ENCODE peak calls at places on chromosomes 13 and 19, in six cellular contexts. Q, S, R, J, K and C are unnamed samples.
A peak's percentile ranks its signal among the peaks of the same experiment; 100 is the strongest.

GRCh38 chr19:30648321-30648720 is 276.1 kb downstream of the ZNF536 start:
- DNase-seq in J (no peak), R (no peak), K (no peak), Q (no peak), S (peak; percentile 48), C (peak; percentile 12)

GRCh38 chr19:46863818-46864629 is 3.2 kb downstream of the ARHGAP35 start:
- DNase-seq in J (no peak), S (no peak), Q (no peak), K (no peak), R (no peak), C (peak; percentile 11)

GRCh38 chr19:4208385-4209094 is 20.8 kb upstream of the EBI3 start:
- DNase-seq in R (no peak), S (no peak), J (no peak), Q (no peak), K (no peak), C (no peak)

GRCh38 chr13:28657784-28658538 is 969 bp upstream of the POMP start:
- DNase-seq in Q (no peak), S (no peak), K (no peak), R (no peak), J (no peak), C (no peak)

GRCh38 chr13:106213028-106213427 is 322.4 kb downstream of the EFNB2 start:
- DNase-seq in K (no peak), S (no peak), R (no peak), Q (no peak), J (no peak), C (no peak)

GRCh38 chr13:96700657-96701056 is 293.6 kb downstream of the OXGR1 start:
- DNase-seq in S (no peak), R (no peak), J (no peak), Q (no peak), K (no peak), C (no peak)

GRCh38 chr19:2252481-2253105 is 3.5 kb downstream of the AMH start:
- DNase-seq in Q (no peak), S (no peak), K (peak; percentile 13), J (peak; percentile 50), R (no peak), C (no peak)

GRCh38 chr13:91576590-91576989 is 178.2 kb downstream of the GPC5 start:
- DNase-seq in R (no peak), Q (no peak), K (no peak), J (no peak), S (no peak), C (no peak)